ENCODE peak calls at places on chromosomes 3 and 15, in four cellular contexts. One of them, this sample, is unnamed. For H3K4me1, the result is how much of the 10 kb centered on the place peaks cover.

GRCh38 chr3:160956785-160957184 is 148.4 kb downstream of the B3GALNT1 start:
- DNase-seq in PC-3: peak
- DNase-seq in heart right ventricle: no peak
- DNase-seq in pancreas: no peak
- DNase-seq in this sample: peak

GRCh38 chr3:140903196-140903595 is 38.4 kb upstream of the SLC25A36 start:
- DNase-seq in PC-3: peak
- DNase-seq in heart right ventricle: no peak
- DNase-seq in pancreas: no peak
- DNase-seq in this sample: no peak

GRCh38 chr3:194265996-194266657 is 85.0 kb downstream of the CPN2 start:
- DNase-seq in PC-3: no peak
- DNase-seq in heart right ventricle: peak
- DNase-seq in pancreas: no peak
- DNase-seq in this sample: no peak

GRCh38 chr3:62601238-62601856 is 228.0 kb upstream of the FEZF2 start:
- DNase-seq in PC-3: peak
- DNase-seq in heart right ventricle: no peak
- DNase-seq in pancreas: no peak
- DNase-seq in this sample: peak

GRCh38 chr15:43151688-43152087 is 18.3 kb downstream of the TMEM62 start:
- DNase-seq in PC-3: no peak
- DNase-seq in heart right ventricle: no peak
- DNase-seq in pancreas: no peak
- DNase-seq in this sample: no peak

GRCh38 chr15:33971811-33972210 is 3.5 kb downstream of the CHRM5 start:
- DNase-seq in PC-3: no peak
- DNase-seq in heart right ventricle: no peak
- DNase-seq in pancreas: no peak
- DNase-seq in this sample: no peak

GRCh38 chr15:28955160-28955502 is 69.4 kb downstream of the APBA2 start:
- DNase-seq in PC-3: peak
- DNase-seq in heart right ventricle: no peak
- DNase-seq in pancreas: no peak
- DNase-seq in this sample: no peak

GRCh38 chr15:35725353-35725752 is 179.4 kb upstream of the DPH6 start:
- DNase-seq in PC-3: peak
- DNase-seq in heart right ventricle: no peak
- DNase-seq in pancreas: no peak
- DNase-seq in this sample: peak

GRCh38 chr15:76347507-76348055 is 11.0 kb downstream of the ISL2 start:
- DNase-seq in PC-3: no peak
- DNase-seq in heart right ventricle: no peak
- DNase-seq in pancreas: no peak
- DNase-seq in this sample: no peak

GRCh38 chr3:54427951-54428871 is 305.9 kb downstream of the CACNA2D3 start:
- DNase-seq in PC-3: peak
- DNase-seq in heart right ventricle: peak
- DNase-seq in pancreas: peak
- DNase-seq in this sample: peak

GRCh38 chr3:16322189-16322588 is 57.2 kb downstream of the OXNAD1 start:
- DNase-seq in PC-3: no peak
- DNase-seq in heart right ventricle: no peak
- DNase-seq in pancreas: no peak
- DNase-seq in this sample: no peak

GRCh38 chr3:21466491-21466890 is 284.5 kb downstream of the ZNF385D start:
- DNase-seq in PC-3: no peak
- DNase-seq in heart right ventricle: no peak
- DNase-seq in pancreas: no peak
- DNase-seq in this sample: peak

GRCh38 chr3:172856766-172857742 is 106.5 kb downstream of the ECT2 start:
- DNase-seq in PC-3: peak
- DNase-seq in heart right ventricle: peak
- DNase-seq in pancreas: peak
- DNase-seq in this sample: no peak

GRCh38 chr3:94065819-94066218 is 3.0 kb downstream of the NSUN3 start:
- DNase-seq in PC-3: no peak
- DNase-seq in heart right ventricle: no peak
- DNase-seq in pancreas: no peak
- DNase-seq in this sample: no peak

GRCh38 chr3:32848215-32848614 is 30.4 kb downstream of the TRIM71 start:
- DNase-seq in PC-3: no peak
- DNase-seq in heart right ventricle: no peak
- DNase-seq in pancreas: no peak
- DNase-seq in this sample: no peak

GRCh38 chr3:129908417-129908816 is 14.9 kb upstream of the TMCC1 start:
- DNase-seq in PC-3: peak
- DNase-seq in heart right ventricle: no peak
- DNase-seq in pancreas: peak
- DNase-seq in this sample: peak

GRCh38 chr15:90046846-90047481 is 45.8 kb downstream of the ZNF710 start:
- DNase-seq in PC-3: peak
- DNase-seq in heart right ventricle: no peak
- DNase-seq in pancreas: peak
- DNase-seq in this sample: peak

GRCh38 chr15:49415638-49416037 is 7.4 kb upstream of the FGF7 start:
- DNase-seq in PC-3: peak
- DNase-seq in heart right ventricle: no peak
- DNase-seq in pancreas: no peak
- DNase-seq in this sample: peak

GRCh38 chr15:96054029-96054428 is 276.5 kb upstream of the NR2F2 start:
- DNase-seq in PC-3: no peak
- DNase-seq in heart right ventricle: no peak
- DNase-seq in pancreas: no peak
- DNase-seq in this sample: no peak

GRCh38 chr3:134342269-134342668 is 32.0 kb downstream of the AMOTL2 start:
- DNase-seq in PC-3: no peak
- DNase-seq in heart right ventricle: no peak
- DNase-seq in pancreas: no peak
- DNase-seq in this sample: no peak

GRCh38 chr15:22949074-22949547 is 31.1 kb downstream of the CYFIP1 start:
- DNase-seq in PC-3: peak
- DNase-seq in heart right ventricle: peak
- DNase-seq in pancreas: no peak
- DNase-seq in this sample: no peak

GRCh38 chr3:128334766-128335165 is 131.9 kb downstream of the DNAJB8 start:
- DNase-seq in PC-3: no peak
- DNase-seq in heart right ventricle: no peak
- DNase-seq in pancreas: no peak
- DNase-seq in this sample: no peak

GRCh38 chr3:53229606-53230005 is 26.2 kb downstream of the TKT start:
- DNase-seq in PC-3: no peak
- DNase-seq in heart right ventricle: no peak
- DNase-seq in pancreas: no peak
- DNase-seq in this sample: no peak

GRCh38 chr3:186383026-186383993 is 21.3 kb upstream of the DGKG start:
- DNase-seq in PC-3: no peak
- DNase-seq in heart right ventricle: peak
- DNase-seq in pancreas: no peak
- DNase-seq in this sample: no peak

GRCh38 chr3:79766474-79767193 is 1.2 kb downstream of the ROBO1 start:
- DNase-seq in PC-3: no peak
- DNase-seq in heart right ventricle: no peak
- DNase-seq in pancreas: no peak
- DNase-seq in this sample: no peak

GRCh38 chr15:35427091-35427490 is 118.9 kb downstream of the DPH6 start:
- DNase-seq in PC-3: peak
- DNase-seq in heart right ventricle: no peak
- DNase-seq in pancreas: no peak
- DNase-seq in this sample: no peak

GRCh38 chr15:70717237-70717793 is 46.0 kb downstream of the UACA start:
- DNase-seq in PC-3: peak
- DNase-seq in heart right ventricle: no peak
- DNase-seq in pancreas: no peak
- DNase-seq in this sample: no peak

GRCh38 chr15:70713547-70714414 is 49.6 kb downstream of the UACA start:
- DNase-seq in PC-3: no peak
- DNase-seq in heart right ventricle: no peak
- DNase-seq in pancreas: no peak
- DNase-seq in this sample: peak

GRCh38 chr15:70714575-70714974 is 48.8 kb downstream of the UACA start:
- DNase-seq in PC-3: peak
- DNase-seq in heart right ventricle: no peak
- DNase-seq in pancreas: no peak
- DNase-seq in this sample: peak

GRCh38 chr15:70720228-70721016 is 42.9 kb downstream of the UACA start:
- DNase-seq in PC-3: no peak
- DNase-seq in heart right ventricle: no peak
- DNase-seq in pancreas: no peak
- DNase-seq in this sample: no peak

GRCh38 chr15:70715840-70716510 is 47.4 kb downstream of the UACA start:
- DNase-seq in PC-3: peak
- DNase-seq in heart right ventricle: no peak
- DNase-seq in pancreas: no peak
- DNase-seq in this sample: no peak
- H3K4me1 ChIP-seq in PC-3: under half
- H3K4me1 ChIP-seq in heart right ventricle: half or more
- H3K4me1 ChIP-seq in pancreas: under half
- H3K4me1 ChIP-seq in this sample: under half

GRCh38 chr15:70063284-70063991 is 34.3 kb downstream of the TLE3 start:
- DNase-seq in PC-3: no peak
- DNase-seq in heart right ventricle: no peak
- DNase-seq in pancreas: no peak
- DNase-seq in this sample: no peak
- H3K27ac ChIP-seq in PC-3: no peak
- H3K27ac ChIP-seq in heart right ventricle: no peak
- H3K27ac ChIP-seq in pancreas: no peak
- H3K27ac ChIP-seq in this sample: no peak

GRCh38 chr15:78048410-78048946 is 29.0 kb downstream of the TBC1D2B start:
- DNase-seq in PC-3: no peak
- DNase-seq in heart right ventricle: peak
- DNase-seq in pancreas: no peak
- DNase-seq in this sample: no peak

GRCh38 chr15:78050851-78051250 is 26.7 kb downstream of the TBC1D2B start:
- DNase-seq in PC-3: no peak
- DNase-seq in heart right ventricle: no peak
- DNase-seq in pancreas: no peak
- DNase-seq in this sample: no peak

GRCh38 chr15:78050441-78050809 is 27.1 kb downstream of the TBC1D2B start:
- DNase-seq in PC-3: no peak
- DNase-seq in heart right ventricle: no peak
- DNase-seq in pancreas: no peak
- DNase-seq in this sample: no peak

GRCh38 chr15:78051622-78052405 is 25.7 kb downstream of the TBC1D2B start:
- DNase-seq in PC-3: peak
- DNase-seq in heart right ventricle: peak
- DNase-seq in pancreas: peak
- DNase-seq in this sample: no peak

DNA sequence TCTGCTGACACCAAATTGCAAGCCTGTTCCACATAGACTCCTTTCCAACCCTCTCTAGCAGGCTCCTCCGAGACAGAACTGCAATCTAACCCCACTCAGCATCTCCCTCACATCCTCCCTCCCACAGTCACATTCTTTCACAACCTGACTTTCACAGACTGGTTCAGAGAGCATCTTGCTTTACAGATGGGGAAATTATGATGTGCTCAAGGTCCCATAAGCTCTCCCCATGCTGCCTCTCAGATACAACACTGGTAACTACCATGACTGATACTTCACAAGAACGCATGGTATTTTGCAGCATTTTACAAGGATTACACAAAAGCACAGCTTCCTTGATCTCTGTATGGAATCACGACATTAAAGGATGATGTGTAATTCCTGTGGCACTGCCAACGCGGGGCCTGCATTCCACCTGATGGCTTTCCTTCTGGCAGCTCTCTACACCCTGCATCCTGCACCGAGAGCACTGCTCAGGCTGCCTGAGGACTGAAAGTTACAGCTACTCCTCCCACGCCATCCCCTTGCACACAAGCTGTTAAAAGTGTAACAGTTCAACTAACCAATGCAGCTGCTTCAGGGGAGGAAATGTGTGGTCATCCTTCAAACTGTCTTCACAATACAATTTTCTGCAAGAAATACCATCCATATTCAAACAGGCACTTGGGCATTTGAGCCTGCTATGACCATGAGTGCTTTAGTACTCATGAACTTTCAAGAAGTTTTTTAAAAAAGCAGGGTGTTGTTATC is 27.6 kb downstream of the TBC1D2B start:
- DNase-seq in PC-3: peak
- DNase-seq in heart right ventricle: no peak
- DNase-seq in pancreas: no peak
- DNase-seq in this sample: no peak
- H3K4me1 ChIP-seq in PC-3: under half
- H3K4me1 ChIP-seq in heart right ventricle: half or more
- H3K4me1 ChIP-seq in pancreas: under half
- H3K4me1 ChIP-seq in this sample: under half

GRCh38 chr15:48285329-48286214 is 45.7 kb upstream of the DUT start:
- DNase-seq in PC-3: peak
- DNase-seq in heart right ventricle: peak
- DNase-seq in pancreas: peak
- DNase-seq in this sample: peak

GRCh38 chr15:48281674-48282073 is 49.6 kb upstream of the DUT start:
- DNase-seq in PC-3: no peak
- DNase-seq in heart right ventricle: no peak
- DNase-seq in pancreas: no peak
- DNase-seq in this sample: no peak

GRCh38 chr15:48282186-48282585 is 49.0 kb upstream of the DUT start:
- DNase-seq in PC-3: no peak
- DNase-seq in heart right ventricle: no peak
- DNase-seq in pancreas: no peak
- DNase-seq in this sample: no peak

GRCh38 chr15:48279608-48280007 is 51.6 kb upstream of the DUT start:
- DNase-seq in PC-3: no peak
- DNase-seq in heart right ventricle: no peak
- DNase-seq in pancreas: no peak
- DNase-seq in this sample: no peak

GRCh38 chr15:48283361-48284157 is 47.7 kb upstream of the DUT start:
- DNase-seq in PC-3: no peak
- DNase-seq in heart right ventricle: no peak
- DNase-seq in pancreas: no peak
- DNase-seq in this sample: no peak
- H3K27ac ChIP-seq in PC-3: no peak
- H3K27ac ChIP-seq in heart right ventricle: no peak
- H3K27ac ChIP-seq in pancreas: no peak
- H3K27ac ChIP-seq in this sample: no peak

GRCh38 chr15:77497942-77498361 is 77.3 kb downstream of the HMG20A start:
- DNase-seq in PC-3: no peak
- DNase-seq in heart right ventricle: peak
- DNase-seq in pancreas: no peak
- DNase-seq in this sample: no peak
- H3K4me1 ChIP-seq in PC-3: under half
- H3K4me1 ChIP-seq in heart right ventricle: half or more
- H3K4me1 ChIP-seq in pancreas: under half
- H3K4me1 ChIP-seq in this sample: under half

GRCh38 chr15:98754283-98755022 is 106.1 kb downstream of the IGF1R start:
- DNase-seq in PC-3: no peak
- DNase-seq in heart right ventricle: no peak
- DNase-seq in pancreas: no peak
- DNase-seq in this sample: no peak
- H3K27ac ChIP-seq in PC-3: no peak
- H3K27ac ChIP-seq in heart right ventricle: peak
- H3K27ac ChIP-seq in pancreas: no peak
- H3K27ac ChIP-seq in this sample: peak

GRCh38 chr3:111807826-111808225 is 51.2 kb upstream of the PHLDB2 start:
- DNase-seq in PC-3: no peak
- DNase-seq in heart right ventricle: no peak
- DNase-seq in pancreas: no peak
- DNase-seq in this sample: no peak
- H3K4me1 ChIP-seq in PC-3: half or more
- H3K4me1 ChIP-seq in heart right ventricle: under half
- H3K4me1 ChIP-seq in pancreas: under half
- H3K4me1 ChIP-seq in this sample: under half

GRCh38 chr15:68148039-68148438 is 57.1 kb downstream of the CALML4 start:
- DNase-seq in PC-3: no peak
- DNase-seq in heart right ventricle: no peak
- DNase-seq in pancreas: no peak
- DNase-seq in this sample: no peak
- H3K27ac ChIP-seq in PC-3: no peak
- H3K27ac ChIP-seq in heart right ventricle: no peak
- H3K27ac ChIP-seq in pancreas: no peak
- H3K27ac ChIP-seq in this sample: no peak